ENCODE peak calls at places on chromosomes 12 and 14, in eight cellular contexts. One of them, this sample, is unnamed.

GRCh38 chr14:54253195-54253947 is 143.4 kb upstream of the CDKN3 start:
- DNase-seq in heart left ventricle: no peak
- DNase-seq in esophagus muscularis mucosa: no peak
- DNase-seq in spleen: no peak
- DNase-seq in gastrocnemius medialis: no peak
- DNase-seq in stomach: no peak
- DNase-seq in uterus: no peak
- DNase-seq in endothelial cell of umbilical vein: peak
- DNase-seq in this sample: no peak

GRCh38 chr14:104332634-104333270 is 194.4 kb downstream of the KIF26A start:
- DNase-seq in uterus: no peak
- DNase-seq in heart left ventricle: no peak
- DNase-seq in stomach: peak
- DNase-seq in gastrocnemius medialis: peak
- DNase-seq in spleen: peak
- DNase-seq in esophagus muscularis mucosa: no peak
- DNase-seq in endothelial cell of umbilical vein: no peak
- DNase-seq in this sample: no peak

GRCh38 chr12:66538970-66539369 is 139.9 kb downstream of the GRIP1 start:
- DNase-seq in uterus: no peak
- DNase-seq in spleen: no peak
- DNase-seq in endothelial cell of umbilical vein: no peak
- DNase-seq in esophagus muscularis mucosa: no peak
- DNase-seq in heart left ventricle: no peak
- DNase-seq in gastrocnemius medialis: no peak
- DNase-seq in stomach: no peak
- DNase-seq in this sample: no peak

GRCh38 chr14:55963295-55963694 is 154.9 kb upstream of the PELI2 start:
- DNase-seq in endothelial cell of umbilical vein: no peak
- DNase-seq in heart left ventricle: no peak
- DNase-seq in spleen: no peak
- DNase-seq in gastrocnemius medialis: no peak
- DNase-seq in stomach: no peak
- DNase-seq in esophagus muscularis mucosa: no peak
- DNase-seq in uterus: no peak
- DNase-seq in this sample: no peak

GRCh38 chr12:94592080-94592479 is 58.3 kb downstream of the TMCC3 start:
- DNase-seq in esophagus muscularis mucosa: no peak
- DNase-seq in spleen: no peak
- DNase-seq in stomach: no peak
- DNase-seq in uterus: no peak
- DNase-seq in gastrocnemius medialis: no peak
- DNase-seq in endothelial cell of umbilical vein: peak
- DNase-seq in heart left ventricle: no peak
- DNase-seq in this sample: no peak

GRCh38 chr12:2779281-2779680 is 15.5 kb upstream of the FKBP4 start:
- DNase-seq in spleen: no peak
- DNase-seq in heart left ventricle: no peak
- DNase-seq in esophagus muscularis mucosa: no peak
- DNase-seq in uterus: no peak
- DNase-seq in endothelial cell of umbilical vein: no peak
- DNase-seq in gastrocnemius medialis: no peak
- DNase-seq in stomach: no peak
- DNase-seq in this sample: peak

GRCh38 chr12:110543252-110543959 is 39.7 kb downstream of the PPTC7 start:
- DNase-seq in uterus: peak
- DNase-seq in esophagus muscularis mucosa: peak
- DNase-seq in heart left ventricle: peak
- DNase-seq in endothelial cell of umbilical vein: peak
- DNase-seq in spleen: no peak
- DNase-seq in stomach: peak
- DNase-seq in gastrocnemius medialis: peak
- DNase-seq in this sample: no peak

GRCh38 chr12:2332947-2333346 is 280.2 kb downstream of the CACNA1C start:
- DNase-seq in esophagus muscularis mucosa: no peak
- DNase-seq in gastrocnemius medialis: no peak
- DNase-seq in endothelial cell of umbilical vein: no peak
- DNase-seq in spleen: no peak
- DNase-seq in uterus: no peak
- DNase-seq in heart left ventricle: no peak
- DNase-seq in stomach: no peak
- DNase-seq in this sample: no peak

GRCh38 chr14:68144051-68144681 is 324.6 kb downstream of the RAD51B start:
- DNase-seq in gastrocnemius medialis: peak
- DNase-seq in spleen: no peak
- DNase-seq in endothelial cell of umbilical vein: peak
- DNase-seq in heart left ventricle: no peak
- DNase-seq in stomach: no peak
- DNase-seq in uterus: peak
- DNase-seq in esophagus muscularis mucosa: peak
- DNase-seq in this sample: no peak

GRCh38 chr14:72738181-72738611 is 155.7 kb downstream of the DPF3 start:
- DNase-seq in heart left ventricle: peak
- DNase-seq in stomach: peak
- DNase-seq in uterus: no peak
- DNase-seq in endothelial cell of umbilical vein: no peak
- DNase-seq in gastrocnemius medialis: no peak
- DNase-seq in esophagus muscularis mucosa: peak
- DNase-seq in spleen: no peak
- DNase-seq in this sample: no peak

GRCh38 chr14:96626121-96626768 is 124.1 kb downstream of the PAPOLA start:
- DNase-seq in spleen: peak
- DNase-seq in heart left ventricle: no peak
- DNase-seq in esophagus muscularis mucosa: no peak
- DNase-seq in uterus: peak
- DNase-seq in gastrocnemius medialis: no peak
- DNase-seq in endothelial cell of umbilical vein: no peak
- DNase-seq in stomach: no peak
- DNase-seq in this sample: no peak

GRCh38 chr12:66354291-66354690 is 52.0 kb downstream of the HELB start:
- DNase-seq in endothelial cell of umbilical vein: no peak
- DNase-seq in stomach: no peak
- DNase-seq in gastrocnemius medialis: no peak
- DNase-seq in heart left ventricle: no peak
- DNase-seq in uterus: no peak
- DNase-seq in esophagus muscularis mucosa: no peak
- DNase-seq in spleen: no peak
- DNase-seq in this sample: no peak

GRCh38 chr14:22979748-22980392 is 2.5 kb downstream of the AJUBA start:
- DNase-seq in gastrocnemius medialis: no peak
- DNase-seq in endothelial cell of umbilical vein: no peak
- DNase-seq in esophagus muscularis mucosa: no peak
- DNase-seq in uterus: no peak
- DNase-seq in spleen: no peak
- DNase-seq in heart left ventricle: no peak
- DNase-seq in stomach: no peak
- DNase-seq in this sample: no peak

GRCh38 chr12:32197421-32197820 is 90.8 kb downstream of the BICD1 start:
- DNase-seq in endothelial cell of umbilical vein: no peak
- DNase-seq in heart left ventricle: no peak
- DNase-seq in stomach: no peak
- DNase-seq in uterus: no peak
- DNase-seq in esophagus muscularis mucosa: no peak
- DNase-seq in gastrocnemius medialis: no peak
- DNase-seq in spleen: no peak
- DNase-seq in this sample: no peak

GRCh38 chr12:63313139-63313538 is 162.1 kb upstream of the AVPR1A start:
- DNase-seq in spleen: no peak
- DNase-seq in gastrocnemius medialis: no peak
- DNase-seq in endothelial cell of umbilical vein: no peak
- DNase-seq in esophagus muscularis mucosa: no peak
- DNase-seq in stomach: no peak
- DNase-seq in heart left ventricle: no peak
- DNase-seq in uterus: no peak
- DNase-seq in this sample: no peak

GRCh38 chr14:54815016-54815415 is 87.6 kb downstream of the GCH1 start:
- DNase-seq in endothelial cell of umbilical vein: no peak
- DNase-seq in heart left ventricle: no peak
- DNase-seq in uterus: no peak
- DNase-seq in stomach: no peak
- DNase-seq in spleen: no peak
- DNase-seq in gastrocnemius medialis: no peak
- DNase-seq in esophagus muscularis mucosa: no peak
- DNase-seq in this sample: no peak

GRCh38 chr12:101181776-101182175 is 28.3 kb downstream of the SLC5A8 start:
- DNase-seq in spleen: no peak
- DNase-seq in esophagus muscularis mucosa: no peak
- DNase-seq in gastrocnemius medialis: no peak
- DNase-seq in endothelial cell of umbilical vein: no peak
- DNase-seq in heart left ventricle: no peak
- DNase-seq in uterus: no peak
- DNase-seq in stomach: no peak
- DNase-seq in this sample: no peak

GRCh38 chr12:116143883-116144266 is 133.6 kb downstream of the MED13L start:
- DNase-seq in endothelial cell of umbilical vein: no peak
- DNase-seq in uterus: no peak
- DNase-seq in esophagus muscularis mucosa: no peak
- DNase-seq in heart left ventricle: no peak
- DNase-seq in stomach: no peak
- DNase-seq in gastrocnemius medialis: no peak
- DNase-seq in spleen: no peak
- DNase-seq in this sample: no peak

GRCh38 chr14:88551936-88552565 is 2.8 kb downstream of the PTPN21 start:
- DNase-seq in spleen: no peak
- DNase-seq in endothelial cell of umbilical vein: peak
- DNase-seq in stomach: no peak
- DNase-seq in uterus: no peak
- DNase-seq in esophagus muscularis mucosa: no peak
- DNase-seq in heart left ventricle: peak
- DNase-seq in gastrocnemius medialis: no peak
- DNase-seq in this sample: no peak

DNA sequence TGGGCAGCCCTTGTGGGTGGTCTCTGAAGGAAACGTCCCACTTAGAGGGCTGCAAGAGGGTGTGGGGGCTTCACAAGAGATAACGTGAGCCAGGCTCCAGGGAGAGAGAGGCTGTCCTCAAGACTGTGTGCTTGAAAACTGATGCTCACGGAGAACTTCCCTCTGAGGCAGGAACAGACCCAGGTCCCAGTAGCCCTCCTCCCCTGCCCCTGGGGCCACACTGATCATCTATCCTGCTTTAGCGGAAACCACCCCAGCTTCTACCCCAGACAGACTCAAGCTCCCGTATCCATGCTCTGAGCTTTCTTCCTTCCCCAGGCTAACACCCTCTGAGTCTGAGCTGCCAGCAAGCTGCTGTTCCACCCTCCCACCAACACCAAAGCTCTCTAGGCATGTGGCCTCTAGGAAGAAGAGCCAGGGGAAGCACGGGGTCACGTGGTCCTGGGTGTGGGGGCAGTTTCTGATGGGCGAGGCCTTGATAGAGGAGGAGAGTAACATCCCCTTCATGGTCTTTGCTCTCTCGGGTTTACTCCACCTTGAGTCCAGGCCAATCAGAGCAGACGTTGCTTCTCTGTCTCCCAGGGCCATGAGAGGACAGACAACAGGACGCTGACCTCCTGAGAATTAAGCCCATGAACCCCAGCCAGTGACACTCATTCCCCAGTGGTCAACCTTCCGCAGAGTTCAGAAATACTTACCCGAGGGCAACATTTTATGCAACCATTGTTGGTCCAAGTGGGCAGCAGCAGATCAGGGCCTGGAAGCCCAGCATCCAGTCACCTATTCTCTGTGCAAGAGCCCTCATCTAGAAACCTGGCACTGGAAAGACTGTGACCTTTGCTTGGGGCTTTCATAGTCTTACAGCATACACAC is 1.3 kb downstream of the PCK2 start:
- DNase-seq in stomach: no peak
- DNase-seq in heart left ventricle: peak
- DNase-seq in uterus: peak
- DNase-seq in esophagus muscularis mucosa: no peak
- DNase-seq in gastrocnemius medialis: no peak
- DNase-seq in endothelial cell of umbilical vein: peak
- DNase-seq in spleen: peak
- DNase-seq in this sample: peak
- TF ChIP-seq POLR2A in stomach: no peak
- TF ChIP-seq POLR2A in heart left ventricle: no peak
- TF ChIP-seq POLR2A in uterus: no peak
- TF ChIP-seq POLR2A in esophagus muscularis mucosa: no peak
- TF ChIP-seq POLR2A in gastrocnemius medialis: no peak
- TF ChIP-seq POLR2A in endothelial cell of umbilical vein: no peak
- TF ChIP-seq POLR2A in spleen: no peak
- TF ChIP-seq POLR2A in this sample: peak

GRCh38 chr12:124518051-124518932 is 49.1 kb downstream of the NCOR2 start:
- DNase-seq in spleen: no peak
- DNase-seq in endothelial cell of umbilical vein: peak
- DNase-seq in heart left ventricle: peak
- DNase-seq in uterus: peak
- DNase-seq in esophagus muscularis mucosa: peak
- DNase-seq in stomach: peak
- DNase-seq in gastrocnemius medialis: peak
- DNase-seq in this sample: no peak
- TF ChIP-seq POLR2A in spleen: no peak
- TF ChIP-seq POLR2A in endothelial cell of umbilical vein: no peak
- TF ChIP-seq POLR2A in heart left ventricle: peak
- TF ChIP-seq POLR2A in uterus: peak
- TF ChIP-seq POLR2A in esophagus muscularis mucosa: no peak
- TF ChIP-seq POLR2A in stomach: no peak
- TF ChIP-seq POLR2A in gastrocnemius medialis: peak
- TF ChIP-seq POLR2A in this sample: no peak

GRCh38 chr12:6961278-6961694 is 9.2 kb downstream of the PHB2 start:
- DNase-seq in gastrocnemius medialis: no peak
- DNase-seq in heart left ventricle: peak
- DNase-seq in endothelial cell of umbilical vein: no peak
- DNase-seq in esophagus muscularis mucosa: no peak
- DNase-seq in uterus: peak
- DNase-seq in stomach: peak
- DNase-seq in spleen: peak
- DNase-seq in this sample: peak

GRCh38 chr12:6963016-6963731 is 7.3 kb downstream of the PHB2 start:
- DNase-seq in gastrocnemius medialis: no peak
- DNase-seq in endothelial cell of umbilical vein: no peak
- DNase-seq in spleen: peak
- DNase-seq in esophagus muscularis mucosa: no peak
- DNase-seq in heart left ventricle: no peak
- DNase-seq in uterus: no peak
- DNase-seq in stomach: peak
- DNase-seq in this sample: no peak

GRCh38 chr12:6963741-6964446 is 6.6 kb downstream of the PHB2 start:
- DNase-seq in spleen: peak
- DNase-seq in gastrocnemius medialis: no peak
- DNase-seq in heart left ventricle: peak
- DNase-seq in esophagus muscularis mucosa: no peak
- DNase-seq in uterus: no peak
- DNase-seq in endothelial cell of umbilical vein: no peak
- DNase-seq in stomach: no peak
- DNase-seq in this sample: no peak

GRCh38 chr12:6961695-6962284 is 8.7 kb downstream of the PHB2 start:
- DNase-seq in uterus: peak
- DNase-seq in esophagus muscularis mucosa: no peak
- DNase-seq in gastrocnemius medialis: no peak
- DNase-seq in spleen: peak
- DNase-seq in heart left ventricle: peak
- DNase-seq in endothelial cell of umbilical vein: peak
- DNase-seq in stomach: peak
- DNase-seq in this sample: peak

GRCh38 chr12:6962285-6963015 is 8.0 kb downstream of the PHB2 start:
- DNase-seq in stomach: peak
- DNase-seq in heart left ventricle: peak
- DNase-seq in esophagus muscularis mucosa: no peak
- DNase-seq in endothelial cell of umbilical vein: no peak
- DNase-seq in spleen: peak
- DNase-seq in uterus: no peak
- DNase-seq in gastrocnemius medialis: no peak
- DNase-seq in this sample: no peak
- TF ChIP-seq POLR2A in stomach: no peak
- TF ChIP-seq POLR2A in heart left ventricle: no peak
- TF ChIP-seq POLR2A in esophagus muscularis mucosa: no peak
- TF ChIP-seq POLR2A in endothelial cell of umbilical vein: no peak
- TF ChIP-seq POLR2A in spleen: no peak
- TF ChIP-seq POLR2A in uterus: no peak
- TF ChIP-seq POLR2A in gastrocnemius medialis: no peak
- TF ChIP-seq POLR2A in this sample: no peak

GRCh38 chr12:57590892-57591566 is at the start of gene PIP4K2C:
- DNase-seq in esophagus muscularis mucosa: no peak
- DNase-seq in uterus: peak
- DNase-seq in spleen: peak
- DNase-seq in endothelial cell of umbilical vein: peak
- DNase-seq in heart left ventricle: peak
- DNase-seq in stomach: peak
- DNase-seq in gastrocnemius medialis: peak
- DNase-seq in this sample: peak
- TF ChIP-seq POLR2A in esophagus muscularis mucosa: no peak
- TF ChIP-seq POLR2A in uterus: peak
- TF ChIP-seq POLR2A in spleen: no peak
- TF ChIP-seq POLR2A in endothelial cell of umbilical vein: peak
- TF ChIP-seq POLR2A in heart left ventricle: peak
- TF ChIP-seq POLR2A in stomach: no peak
- TF ChIP-seq POLR2A in gastrocnemius medialis: no peak
- TF ChIP-seq POLR2A in this sample: peak